ENCODE peak calls at places on chromosomes 6 and 20, in seven cellular contexts. One of them, this sample, is unnamed.

GRCh38 chr6:21999012-21999528 is 297.8 kb downstream of the PRL start:
- DNase-seq in fibroblast of lung: no peak
- DNase-seq in SK-N-MC: peak
- DNase-seq in H9: no peak
- DNase-seq in colonic mucosa: no peak
- DNase-seq in IMR-90: peak
- DNase-seq in neural progenitor cell: no peak
- DNase-seq in this sample: peak

GRCh38 chr6:131073577-131073976 is 10.5 kb upstream of the EPB41L2 start:
- DNase-seq in IMR-90: no peak
- DNase-seq in neural progenitor cell: no peak
- DNase-seq in SK-N-MC: no peak
- DNase-seq in H9: no peak
- DNase-seq in colonic mucosa: no peak
- DNase-seq in fibroblast of lung: no peak
- DNase-seq in this sample: no peak

GRCh38 chr20:35181731-35182130 is 9.9 kb downstream of the PROCR start:
- DNase-seq in fibroblast of lung: peak
- DNase-seq in SK-N-MC: no peak
- DNase-seq in H9: no peak
- DNase-seq in IMR-90: peak
- DNase-seq in colonic mucosa: no peak
- DNase-seq in neural progenitor cell: no peak
- DNase-seq in this sample: no peak

GRCh38 chr6:24484657-24485318 is 4.6 kb downstream of the GPLD1 start:
- DNase-seq in H9: no peak
- DNase-seq in fibroblast of lung: no peak
- DNase-seq in neural progenitor cell: no peak
- DNase-seq in IMR-90: peak
- DNase-seq in SK-N-MC: no peak
- DNase-seq in colonic mucosa: no peak
- DNase-seq in this sample: peak

GRCh38 chr20:23157741-23158140 is 71.6 kb upstream of the CD93 start:
- DNase-seq in neural progenitor cell: no peak
- DNase-seq in SK-N-MC: no peak
- DNase-seq in fibroblast of lung: no peak
- DNase-seq in H9: peak
- DNase-seq in colonic mucosa: no peak
- DNase-seq in IMR-90: no peak
- DNase-seq in this sample: no peak

GRCh38 chr6:66865771-66866170 is 1158.7 kb upstream of the EYS start:
- DNase-seq in colonic mucosa: no peak
- DNase-seq in neural progenitor cell: no peak
- DNase-seq in fibroblast of lung: peak
- DNase-seq in IMR-90: no peak
- DNase-seq in H9: no peak
- DNase-seq in SK-N-MC: no peak
- DNase-seq in this sample: no peak

GRCh38 chr6:135867332-135867731 is 15.8 kb downstream of the PDE7B start:
- DNase-seq in neural progenitor cell: no peak
- DNase-seq in IMR-90: no peak
- DNase-seq in fibroblast of lung: no peak
- DNase-seq in H9: no peak
- DNase-seq in SK-N-MC: no peak
- DNase-seq in colonic mucosa: no peak
- DNase-seq in this sample: no peak

GRCh38 chr6:7899046-7899888 is 11.3 kb downstream of the TXNDC5 start:
- DNase-seq in neural progenitor cell: peak
- DNase-seq in fibroblast of lung: peak
- DNase-seq in colonic mucosa: peak
- DNase-seq in H9: no peak
- DNase-seq in IMR-90: no peak
- DNase-seq in SK-N-MC: no peak
- DNase-seq in this sample: no peak

GRCh38 chr6:75418233-75418632 is 75.4 kb downstream of the FILIP1 start:
- DNase-seq in H9: no peak
- DNase-seq in IMR-90: no peak
- DNase-seq in SK-N-MC: no peak
- DNase-seq in neural progenitor cell: no peak
- DNase-seq in colonic mucosa: no peak
- DNase-seq in fibroblast of lung: no peak
- DNase-seq in this sample: peak

GRCh38 chr6:158867381-158868121 is 48.4 kb upstream of the EZR start:
- DNase-seq in fibroblast of lung: no peak
- DNase-seq in H9: no peak
- DNase-seq in SK-N-MC: no peak
- DNase-seq in neural progenitor cell: no peak
- DNase-seq in IMR-90: no peak
- DNase-seq in colonic mucosa: peak
- DNase-seq in this sample: no peak

GRCh38 chr6:106087548-106088325 is 1.6 kb downstream of the PRDM1 start:
- DNase-seq in SK-N-MC: no peak
- DNase-seq in H9: no peak
- DNase-seq in IMR-90: peak
- DNase-seq in neural progenitor cell: peak
- DNase-seq in fibroblast of lung: peak
- DNase-seq in colonic mucosa: no peak
- DNase-seq in this sample: peak

GRCh38 chr20:46191611-46192010 is 73.5 kb downstream of the CD40 start:
- DNase-seq in IMR-90: no peak
- DNase-seq in H9: no peak
- DNase-seq in fibroblast of lung: no peak
- DNase-seq in neural progenitor cell: no peak
- DNase-seq in colonic mucosa: no peak
- DNase-seq in SK-N-MC: no peak
- DNase-seq in this sample: no peak

GRCh38 chr6:149492798-149493165 is 8.0 kb upstream of the ZC3H12D start:
- DNase-seq in colonic mucosa: no peak
- DNase-seq in fibroblast of lung: no peak
- DNase-seq in neural progenitor cell: no peak
- DNase-seq in SK-N-MC: no peak
- DNase-seq in IMR-90: no peak
- DNase-seq in H9: no peak
- DNase-seq in this sample: no peak

GRCh38 chr20:36607586-36608387 is 2.2 kb downstream of the RAB5IF start:
- DNase-seq in IMR-90: no peak
- DNase-seq in SK-N-MC: no peak
- DNase-seq in colonic mucosa: peak
- DNase-seq in neural progenitor cell: no peak
- DNase-seq in H9: no peak
- DNase-seq in fibroblast of lung: no peak
- DNase-seq in this sample: no peak

GRCh38 chr6:37987008-37987407 is 167.5 kb downstream of the ZFAND3 start:
- DNase-seq in SK-N-MC: no peak
- DNase-seq in IMR-90: peak
- DNase-seq in H9: no peak
- DNase-seq in colonic mucosa: no peak
- DNase-seq in neural progenitor cell: no peak
- DNase-seq in fibroblast of lung: peak
- DNase-seq in this sample: peak
- H3K9ac ChIP-seq in SK-N-MC: no peak
- H3K9ac ChIP-seq in IMR-90: no peak
- H3K9ac ChIP-seq in H9: no peak
- H3K9ac ChIP-seq in colonic mucosa: no peak
- H3K9ac ChIP-seq in neural progenitor cell: no peak
- H3K9ac ChIP-seq in fibroblast of lung: no peak
- H3K9ac ChIP-seq in this sample: no peak

DNA sequence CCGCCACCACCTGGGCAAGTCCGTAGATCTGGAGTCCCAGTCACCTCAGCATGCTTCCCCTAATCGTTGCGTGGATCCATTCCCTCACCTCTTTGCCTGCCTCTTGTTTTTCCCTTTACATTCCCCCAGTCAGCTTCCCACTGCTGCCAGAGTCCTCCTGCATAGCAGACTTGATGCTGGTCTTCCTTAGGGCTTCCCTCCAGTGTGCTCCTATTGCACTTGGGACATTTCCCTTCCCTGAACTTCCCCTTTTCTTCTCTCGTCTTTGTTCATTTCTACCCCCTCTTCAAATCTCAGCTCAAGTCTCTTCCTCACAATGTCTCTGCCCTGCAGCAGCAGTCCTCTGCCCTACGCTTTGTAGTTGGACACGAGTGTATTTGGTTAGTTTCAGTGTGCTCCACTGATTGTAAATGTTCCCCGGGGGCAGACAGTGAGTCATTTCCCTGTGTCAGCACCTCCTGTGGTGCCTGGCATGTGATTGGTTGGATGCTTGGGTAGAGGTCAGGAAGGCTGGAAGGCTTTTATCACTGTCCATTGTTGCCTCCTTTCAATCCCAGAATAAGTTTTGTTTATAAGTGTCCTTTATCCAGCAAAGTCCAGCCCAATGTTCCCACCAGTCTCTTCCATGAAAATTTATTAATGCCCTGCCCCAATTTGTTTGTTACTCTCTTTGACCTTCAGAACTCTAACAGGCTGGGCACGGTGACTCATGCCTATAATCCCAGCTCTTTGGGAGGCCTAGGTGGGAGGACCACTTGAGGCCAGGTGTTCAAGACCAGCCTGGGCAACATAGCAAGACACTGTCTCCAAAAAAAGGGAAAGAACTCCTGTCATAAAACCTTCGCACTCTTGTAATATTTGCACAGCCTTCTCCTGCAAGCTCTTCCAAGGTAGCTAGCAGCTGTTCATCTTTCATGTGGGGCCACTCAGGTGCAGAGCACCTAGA is 38.3 kb downstream of the FAM120B start:
- DNase-seq in fibroblast of lung: peak
- DNase-seq in H9: no peak
- DNase-seq in neural progenitor cell: no peak
- DNase-seq in IMR-90: peak
- DNase-seq in SK-N-MC: peak
- DNase-seq in colonic mucosa: no peak
- DNase-seq in this sample: peak
- H3K9ac ChIP-seq in fibroblast of lung: no peak
- H3K9ac ChIP-seq in H9: no peak
- H3K9ac ChIP-seq in neural progenitor cell: no peak
- H3K9ac ChIP-seq in IMR-90: no peak
- H3K9ac ChIP-seq in SK-N-MC: no peak
- H3K9ac ChIP-seq in colonic mucosa: no peak
- H3K9ac ChIP-seq in this sample: no peak

DNA sequence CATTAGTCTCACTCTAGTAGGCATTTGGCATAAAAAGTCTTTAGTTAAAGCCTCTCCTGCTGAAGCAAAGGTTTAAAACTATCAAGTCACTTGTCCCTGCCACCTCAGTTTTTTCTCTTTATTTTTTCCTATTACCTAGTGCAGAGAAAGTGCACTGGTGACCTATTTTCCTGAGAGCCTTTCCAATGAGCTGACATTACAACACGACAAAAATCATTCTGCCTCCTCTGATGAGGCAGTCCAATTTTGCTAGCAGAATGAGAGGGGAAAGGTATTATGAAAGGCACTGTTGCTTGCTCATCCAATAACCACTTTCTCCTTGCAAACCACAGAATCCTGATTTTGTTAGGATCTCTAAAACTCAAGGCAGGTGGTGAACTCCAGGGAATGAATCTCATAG is 73.3 kb upstream of the SGK1 start:
- DNase-seq in colonic mucosa: no peak
- DNase-seq in H9: no peak
- DNase-seq in IMR-90: no peak
- DNase-seq in neural progenitor cell: no peak
- DNase-seq in fibroblast of lung: no peak
- DNase-seq in SK-N-MC: no peak
- DNase-seq in this sample: no peak
- H3K9ac ChIP-seq in colonic mucosa: no peak
- H3K9ac ChIP-seq in H9: no peak
- H3K9ac ChIP-seq in IMR-90: no peak
- H3K9ac ChIP-seq in neural progenitor cell: no peak
- H3K9ac ChIP-seq in fibroblast of lung: no peak
- H3K9ac ChIP-seq in SK-N-MC: no peak
- H3K9ac ChIP-seq in this sample: no peak

GRCh38 chr20:8144282-8145245 is 12.5 kb downstream of the PLCB1 start:
- DNase-seq in SK-N-MC: no peak
- DNase-seq in neural progenitor cell: no peak
- DNase-seq in colonic mucosa: no peak
- DNase-seq in fibroblast of lung: peak
- DNase-seq in IMR-90: peak
- DNase-seq in H9: peak
- DNase-seq in this sample: peak

GRCh38 chr20:8150591-8150990 is 18.5 kb downstream of the PLCB1 start:
- DNase-seq in IMR-90: no peak
- DNase-seq in SK-N-MC: no peak
- DNase-seq in H9: no peak
- DNase-seq in neural progenitor cell: no peak
- DNase-seq in fibroblast of lung: peak
- DNase-seq in colonic mucosa: no peak
- DNase-seq in this sample: no peak

GRCh38 chr20:8145246-8145639 is 13.2 kb downstream of the PLCB1 start:
- DNase-seq in SK-N-MC: no peak
- DNase-seq in H9: no peak
- DNase-seq in fibroblast of lung: no peak
- DNase-seq in colonic mucosa: no peak
- DNase-seq in IMR-90: no peak
- DNase-seq in neural progenitor cell: no peak
- DNase-seq in this sample: no peak

GRCh38 chr20:8148501-8148900 is 16.4 kb downstream of the PLCB1 start:
- DNase-seq in H9: no peak
- DNase-seq in SK-N-MC: no peak
- DNase-seq in IMR-90: peak
- DNase-seq in colonic mucosa: no peak
- DNase-seq in fibroblast of lung: no peak
- DNase-seq in neural progenitor cell: no peak
- DNase-seq in this sample: no peak

DNA sequence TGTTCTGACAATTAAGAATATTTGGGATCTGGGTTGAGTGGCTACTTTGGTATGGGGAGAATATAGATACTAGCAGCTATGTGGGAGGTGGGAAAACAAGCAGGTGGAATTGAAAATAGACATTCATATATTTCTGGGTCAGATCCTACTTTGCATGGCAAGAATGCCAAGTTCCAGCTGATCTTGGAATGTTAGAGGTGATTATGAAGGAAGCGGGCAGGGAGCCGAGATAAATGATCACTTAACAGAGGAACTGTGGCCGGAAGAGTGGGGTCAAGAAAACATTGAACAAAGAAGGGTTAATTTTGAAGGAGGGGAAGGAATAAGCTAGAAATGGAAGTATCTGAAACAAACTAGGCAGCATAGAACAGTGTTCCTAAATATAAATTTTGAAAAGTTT is 15.4 kb downstream of the PLCB1 start:
- DNase-seq in IMR-90: no peak
- DNase-seq in neural progenitor cell: no peak
- DNase-seq in H9: no peak
- DNase-seq in SK-N-MC: no peak
- DNase-seq in fibroblast of lung: no peak
- DNase-seq in colonic mucosa: no peak
- DNase-seq in this sample: no peak
- H3K9ac ChIP-seq in IMR-90: no peak
- H3K9ac ChIP-seq in neural progenitor cell: no peak
- H3K9ac ChIP-seq in H9: no peak
- H3K9ac ChIP-seq in SK-N-MC: no peak
- H3K9ac ChIP-seq in fibroblast of lung: no peak
- H3K9ac ChIP-seq in colonic mucosa: no peak
- H3K9ac ChIP-seq in this sample: no peak